ENCODE peak calls at places on chromosomes 6 and 20, in seven cellular contexts. P is foreskin keratinocyte, Q is PC-9, E is body of pancreas, B is ovary, U is cardiac muscle cell, S is progenitor cell of endocrine pancreas. V is an unnamed sample.
A peak's percentile ranks its signal among the peaks of the same experiment; 100 is the strongest.

GRCh38 chr20:51801220-51801991 is 915 bp downstream of the SALL4 start:
- DNase-seq in U (peak; percentile 66), E (no peak), S (peak; percentile 28), Q (no peak), B (no peak), P (no peak), V (no peak)

GRCh38 chr6:159828074-159828473 is 28.0 kb downstream of the PNLDC1 start:
- DNase-seq in U (no peak), E (peak; percentile 39), Q (no peak), B (no peak), P (no peak), S (no peak), V (no peak)

GRCh38 chr6:111480988-111481830 is 1.8 kb downstream of the REV3L start:
- DNase-seq in Q (no peak), E (no peak), S (no peak), P (peak; percentile 17), B (no peak), U (no peak), V (no peak)

GRCh38 chr6:36825452-36825851 is 13.8 kb downstream of the CPNE5 start:
- DNase-seq in Q (no peak), U (no peak), S (no peak), B (no peak), E (no peak), P (no peak), V (no peak)

GRCh38 chr20:62745279-62745958 is 36.8 kb downstream of the NTSR1 start:
- DNase-seq in B (no peak), E (no peak), U (no peak), Q (no peak), S (no peak), P (no peak), V (no peak)

GRCh38 chr6:127096167-127096566 is 22.3 kb upstream of the RSPO3 start:
- DNase-seq in E (no peak), U (no peak), Q (peak; percentile 27), P (no peak), B (no peak), S (no peak), V (no peak)

GRCh38 chr20:4942336-4942735 is 59.0 kb downstream of the SLC23A2 start:
- DNase-seq in S (no peak), U (no peak), E (no peak), B (no peak), Q (peak; percentile 54), P (no peak), V (no peak)

GRCh38 chr6:165848099-165848461 is 185.0 kb upstream of the PDE10A start:
- DNase-seq in U (no peak), P (no peak), S (no peak), B (no peak), Q (no peak), E (no peak), V (no peak)

GRCh38 chr6:11848852-11849731 is 70.5 kb upstream of the ADTRP start:
- DNase-seq in E (no peak), Q (no peak), P (no peak), U (no peak), B (no peak), S (no peak), V (no peak)

DNA sequence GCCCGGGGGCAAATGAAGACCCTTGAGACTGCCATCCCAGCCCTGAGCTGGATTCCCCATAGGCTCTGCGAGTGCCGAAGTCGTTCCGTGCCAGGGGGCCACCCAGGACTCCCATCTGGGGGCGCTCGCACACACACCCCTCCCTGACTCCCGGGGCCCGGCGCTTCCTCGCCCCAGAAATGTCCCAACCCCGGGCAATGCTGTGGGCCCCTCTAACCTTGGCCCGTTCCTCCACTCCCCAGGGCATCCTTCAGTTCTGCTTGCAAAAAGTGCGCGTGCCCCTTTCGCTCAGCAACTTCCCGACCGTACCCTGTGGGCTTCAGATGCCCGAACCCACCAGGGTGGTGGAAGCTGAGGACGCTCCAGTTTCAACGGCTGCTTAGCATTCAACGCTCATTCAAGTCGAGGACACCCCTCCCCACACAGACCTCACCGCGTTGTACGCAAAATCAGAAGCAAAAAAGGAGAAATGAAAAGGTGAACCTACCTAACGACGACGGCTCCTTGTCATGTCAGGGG is 25.4 kb downstream of the RIPOR2 start:
- DNase-seq in B (peak; percentile 28), Q (no peak), E (no peak), S (no peak), U (peak; percentile 42), P (no peak), V (no peak)
- TF ChIP-seq CTCF in B (no peak), Q (no peak), E (no peak), S (peak; percentile 19), U (peak; percentile 38), P (no peak), V (peak; percentile 11)

DNA sequence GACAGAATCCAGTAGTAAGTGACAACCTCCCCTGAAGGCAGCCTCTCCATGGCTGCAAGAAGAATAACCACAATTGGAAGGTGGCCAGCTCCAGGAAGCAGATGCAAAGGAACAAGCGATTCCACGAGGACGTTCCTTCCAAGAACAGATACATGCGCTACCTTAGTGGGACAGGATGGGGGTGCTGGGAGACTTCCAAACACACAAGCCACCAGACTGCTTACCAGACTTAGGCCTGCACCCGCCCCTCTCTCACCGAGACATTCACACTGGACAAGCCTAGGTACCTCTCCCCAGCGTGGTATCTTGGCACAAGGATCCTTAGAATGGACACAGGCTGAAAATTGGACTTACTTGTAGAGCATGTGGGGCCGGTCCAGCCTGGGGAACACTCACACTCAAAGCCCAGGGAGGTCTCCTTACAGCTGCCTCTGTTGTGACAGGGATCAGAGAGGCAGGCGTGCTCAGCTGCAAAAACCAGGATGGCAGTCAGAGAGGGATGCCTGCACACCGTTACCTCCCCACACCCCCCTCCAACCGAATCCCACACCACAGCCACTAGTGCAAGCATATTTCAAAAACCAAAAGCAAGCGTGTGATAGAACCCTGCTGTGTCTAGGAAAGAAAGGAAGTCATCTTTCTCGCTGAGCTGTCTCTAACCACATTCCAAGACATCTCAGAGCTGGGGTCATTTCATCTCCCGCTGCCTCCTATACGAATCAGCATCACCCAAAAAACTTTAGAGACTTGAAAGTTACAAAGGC is 22.4 kb downstream of the JAG1 start:
- DNase-seq in U (no peak), S (no peak), Q (no peak), E (no peak), P (no peak), B (peak; percentile 20), V (no peak)
- TF ChIP-seq CTCF in U (no peak), S (no peak), Q (no peak), E (no peak), P (no peak), B (no peak), V (no peak)

DNA sequence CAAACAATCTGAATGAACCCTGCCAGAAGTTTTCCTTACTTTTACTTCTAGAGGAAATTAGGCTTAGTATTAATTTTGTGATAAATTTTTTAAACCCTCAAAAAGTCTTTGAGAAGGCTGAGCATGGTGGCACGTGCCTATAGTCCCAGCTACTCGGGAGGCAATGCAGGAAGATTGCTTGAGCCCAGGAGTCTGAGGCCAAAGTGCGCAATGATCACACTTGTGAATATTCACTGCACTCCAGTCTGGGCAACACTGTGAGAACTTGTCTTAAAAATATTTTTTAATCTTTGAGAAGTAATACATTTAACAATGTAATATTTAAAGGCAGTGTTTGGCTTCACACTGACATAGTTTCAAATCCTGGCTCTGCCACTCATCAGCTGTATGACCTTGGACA is 86.2 kb upstream of the E2F3 start:
- DNase-seq in E (no peak), Q (no peak), B (no peak), U (no peak), S (no peak), P (no peak), V (no peak)
- TF ChIP-seq CTCF in E (no peak), Q (no peak), B (no peak), U (no peak), S (no peak), P (no peak), V (no peak)

GRCh38 chr6:151370509-151371078 is 20.8 kb downstream of the ZBTB2 start:
- DNase-seq in B (no peak), P (no peak), E (no peak), U (peak; percentile 21), S (no peak), Q (no peak), V (no peak)
- TF ChIP-seq CTCF in B (no peak), P (peak; percentile 24), E (no peak), U (peak; percentile 37), S (peak; percentile 14), Q (no peak), V (peak; percentile 32)

GRCh38 chr6:153962548-153962947 is 76.5 kb upstream of the OPRM1 start:
- DNase-seq in P (no peak), S (no peak), U (no peak), Q (no peak), E (no peak), B (no peak), V (no peak)
- TF ChIP-seq CTCF in P (no peak), S (no peak), U (no peak), Q (no peak), E (no peak), B (no peak), V (no peak)